ENCODE peak calls at places on chromosomes 3 and 15, in eight cellular contexts. D, O, L, H, N, S, K and Y are unnamed samples.

GRCh38 chr3:136385457-136385856 is 135.3 kb downstream of the PCCB start:
- DNase-seq in D (no peak), O (no peak), L (no peak), H (no peak), N (no peak), S (no peak), K (no peak), Y (no peak)

GRCh38 chr3:151329368-151329767 is at the start of gene P2RY13:
- DNase-seq in D (no peak), O (no peak), L (no peak), H (no peak), N (no peak), S (no peak), K (no peak), Y (no peak)

GRCh38 chr15:44296625-44297524 is 8.4 kb downstream of the GOLM2 start:
- DNase-seq in D (peak; percentile 57), O (peak; percentile 69), L (peak; percentile 24), H (peak; percentile 53), N (no peak), S (no peak), K (peak; percentile 61), Y (no peak)

GRCh38 chr3:36864180-36865053 is 80.4 kb downstream of the TRANK1 start:
- DNase-seq in D (no peak), O (no peak), L (no peak), H (no peak), N (no peak), S (no peak), K (no peak), Y (no peak)

GRCh38 chr3:63644212-63644777 is 8.2 kb upstream of the SNTN start:
- DNase-seq in D (no peak), O (no peak), L (no peak), H (no peak), N (peak; percentile 28), S (no peak), K (no peak), Y (no peak)

GRCh38 chr15:70812827-70813364 is 41.1 kb downstream of the LARP6 start:
- DNase-seq in D (no peak), O (no peak), L (no peak), H (no peak), N (no peak), S (no peak), K (no peak), Y (no peak)

GRCh38 chr15:25171856-25172687 is 217.3 kb downstream of the SNRPN start:
- DNase-seq in D (no peak), O (no peak), L (no peak), H (no peak), N (no peak), S (no peak), K (no peak), Y (no peak)

GRCh38 chr15:41511331-41512077 is 2.1 kb downstream of the LTK start:
- DNase-seq in D (no peak), O (no peak), L (no peak), H (no peak), N (no peak), S (no peak), K (no peak), Y (no peak)

GRCh38 chr3:105722943-105723556 is 145.8 kb downstream of the CBLB start:
- DNase-seq in D (no peak), O (no peak), L (no peak), H (no peak), N (no peak), S (no peak), K (no peak), Y (no peak)

GRCh38 chr3:113240841-113241240 is 29.5 kb downstream of the BOC start:
- DNase-seq in D (no peak), O (no peak), L (no peak), H (no peak), N (no peak), S (no peak), K (no peak), Y (no peak)

GRCh38 chr3:136567599-136568188 is 184.5 kb downstream of the STAG1 start:
- DNase-seq in D (no peak), O (no peak), L (no peak), H (no peak), N (no peak), S (no peak), K (no peak), Y (no peak)

GRCh38 chr3:22951910-22952309 is 251.2 kb upstream of the UBE2E2 start:
- DNase-seq in D (no peak), O (no peak), L (no peak), H (no peak), N (no peak), S (no peak), K (no peak), Y (no peak)

GRCh38 chr3:66423791-66424190 is 77.0 kb downstream of the LRIG1 start:
- DNase-seq in D (peak; percentile 82), O (peak; percentile 88), L (peak; percentile 75), H (peak; percentile 65), N (no peak), S (no peak), K (no peak), Y (no peak)

GRCh38 chr3:149534671-149535394 is 60.3 kb downstream of the TM4SF4 start:
- DNase-seq in D (peak; percentile 73), O (peak; percentile 79), L (peak; percentile 79), H (peak; percentile 57), N (no peak), S (peak; percentile 57), K (no peak), Y (peak; percentile 81)

GRCh38 chr3:172437713-172438112 is 10.5 kb downstream of the GHSR start:
- DNase-seq in D (no peak), O (no peak), L (no peak), H (no peak), N (no peak), S (no peak), K (no peak), Y (no peak)

GRCh38 chr3:21621396-21621695 is 129.7 kb downstream of the ZNF385D start:
- DNase-seq in D (peak; percentile 20), O (peak; percentile 65), L (peak; percentile 83), H (peak; percentile 23), N (no peak), S (no peak), K (no peak), Y (no peak)

GRCh38 chr3:41900265-41900664 is 61.6 kb downstream of the ULK4 start:
- DNase-seq in D (peak; percentile 27), O (peak; percentile 61), L (peak; percentile 25), H (peak; percentile 38), N (no peak), S (no peak), K (no peak), Y (no peak)

GRCh38 chr3:64384561-64384960 is 159.3 kb upstream of the PRICKLE2 start:
- DNase-seq in D (no peak), O (no peak), L (no peak), H (no peak), N (no peak), S (no peak), K (no peak), Y (no peak)

GRCh38 chr3:16945330-16945729 is 60.6 kb downstream of the PLCL2 start:
- DNase-seq in D (peak; percentile 63), O (peak; percentile 40), L (peak; percentile 9), H (peak; percentile 35), N (no peak), S (peak; percentile 7), K (no peak), Y (no peak)

GRCh38 chr15:38660726-38661125 is 96.1 kb upstream of the RASGRP1 start:
- DNase-seq in D (no peak), O (no peak), L (no peak), H (peak; percentile 5), N (no peak), S (no peak), K (no peak), Y (no peak)

GRCh38 chr3:60048447-60048848 is 998.6 kb upstream of the CFAP20DC start:
- DNase-seq in D (no peak), O (no peak), L (no peak), H (no peak), N (no peak), S (no peak), K (no peak), Y (no peak)

GRCh38 chr15:35874260-35874905 is 328.4 kb upstream of the DPH6 start:
- DNase-seq in D (peak; percentile 62), O (peak; percentile 73), L (peak; percentile 73), H (peak; percentile 60), N (no peak), S (no peak), K (no peak), Y (no peak)

GRCh38 chr3:38582941-38583645 is 66.4 kb downstream of the SCN5A start:
- DNase-seq in D (no peak), O (no peak), L (no peak), H (no peak), N (no peak), S (no peak), K (no peak), Y (no peak)

GRCh38 chr3:179452166-179452544 is 885 bp upstream of the GNB4 start:
- DNase-seq in D (peak; percentile 82), O (peak; percentile 85), L (peak; percentile 64), H (peak; percentile 72), N (no peak), S (no peak), K (no peak), Y (no peak)

GRCh38 chr3:54062546-54062945 is 59.8 kb upstream of the CACNA2D3 start:
- DNase-seq in D (no peak), O (no peak), L (no peak), H (no peak), N (no peak), S (no peak), K (no peak), Y (no peak)

GRCh38 chr3:122415104-122415744 is 638 bp downstream of the WDR5B start:
- DNase-seq in D (peak; percentile 63), O (peak; percentile 52), L (peak; percentile 34), H (peak; percentile 54), N (no peak), S (no peak), K (no peak), Y (no peak)

GRCh38 chr3:180743813-180744212 is 64.5 kb upstream of the CCDC39 start:
- DNase-seq in D (no peak), O (peak; percentile 3), L (no peak), H (no peak), N (no peak), S (no peak), K (no peak), Y (no peak)

GRCh38 chr3:65623362-65623761 is 415.4 kb downstream of the MAGI1 start:
- DNase-seq in D (no peak), O (no peak), L (no peak), H (no peak), N (no peak), S (no peak), K (no peak), Y (no peak)

GRCh38 chr15:74781673-74782595 is at the start of gene CSK:
- DNase-seq in D (peak; percentile 75), O (peak; percentile 33), L (peak; percentile 58), H (peak; percentile 75), N (no peak), S (no peak), K (peak; percentile 72), Y (no peak)

GRCh38 chr3:83500422-83500821 is 1458.4 kb upstream of the CADM2 start:
- DNase-seq in D (no peak), O (no peak), L (no peak), H (no peak), N (no peak), S (no peak), K (no peak), Y (no peak)